ENCODE peak calls at places on chromosome X, in ten cellular contexts. J, I, M, F, P, K, H, X, N and S are unnamed samples.

GRCh38 chrX:102624105-102624504 is 24.8 kb downstream of the ARMCX5 start:
- DNase-seq in J (no peak), I (no peak), M (no peak), F (peak), P (no peak), K (no peak), H (no peak), X (no peak), N (no peak), S (no peak)

GRCh38 chrX:133401539-133401938 is 13.8 kb downstream of the GPC4 start:
- DNase-seq in J (no peak), I (no peak), M (no peak), F (no peak), P (no peak), K (no peak), H (no peak), X (no peak), N (no peak), S (no peak)

GRCh38 chrX:1661048-1661921 is 46.4 kb downstream of the ASMT start:
- DNase-seq in J (no peak), I (peak), M (peak), F (no peak), P (peak), K (peak), H (peak), X (peak), N (no peak), S (peak)

GRCh38 chrX:142156567-142156966 is 48.5 kb downstream of the MAGEC2 start:
- DNase-seq in J (no peak), I (no peak), M (no peak), F (no peak), P (no peak), K (no peak), H (no peak), X (no peak), N (no peak), S (no peak)

GRCh38 chrX:103155201-103155600 is 59.7 kb upstream of the BEX4 start:
- DNase-seq in J (no peak), I (no peak), M (no peak), F (no peak), P (peak), K (no peak), H (no peak), X (no peak), N (no peak), S (no peak)

GRCh38 chrX:65667503-65668355 is at the start of gene MSN:
- DNase-seq in J (no peak), I (peak), M (peak), F (peak), P (no peak), K (no peak), H (no peak), X (peak), N (peak), S (peak)

GRCh38 chrX:139640259-139640658 is 67.7 kb downstream of the MCF2 start:
- DNase-seq in J (no peak), I (no peak), M (no peak), F (no peak), P (no peak), K (no peak), H (no peak), X (no peak), N (no peak), S (no peak)

GRCh38 chrX:155086202-155086840 is 15.0 kb downstream of the BRCC3 start:
- DNase-seq in J (no peak), I (no peak), M (peak), F (peak), P (no peak), K (peak), H (peak), X (peak), N (peak), S (peak)

GRCh38 chrX:20472148-20472547 is 205.4 kb upstream of the RPS6KA3 start:
- DNase-seq in J (no peak), I (no peak), M (no peak), F (no peak), P (no peak), K (no peak), H (no peak), X (no peak), N (no peak), S (no peak)

GRCh38 chrX:54825716-54826428 is 18.3 kb downstream of the MAGED2 start:
- DNase-seq in J (no peak), I (no peak), M (peak), F (no peak), P (no peak), K (no peak), H (no peak), X (no peak), N (no peak), S (no peak)
- TF ChIP-seq CTCF in J (no peak), I (peak), M (no peak), F (no peak), P (no peak), K (peak), H (peak), X (no peak), N (no peak), S (no peak)

GRCh38 chrX:149641832-149642231 is 10.2 kb upstream of the TMEM185A start:
- DNase-seq in J (no peak), I (no peak), M (no peak), F (no peak), P (no peak), K (no peak), H (no peak), X (no peak), N (no peak), S (no peak)
- TF ChIP-seq CTCF in J (no peak), I (no peak), M (no peak), F (no peak), P (no peak), K (no peak), H (no peak), X (no peak), N (no peak), S (no peak)

DNA sequence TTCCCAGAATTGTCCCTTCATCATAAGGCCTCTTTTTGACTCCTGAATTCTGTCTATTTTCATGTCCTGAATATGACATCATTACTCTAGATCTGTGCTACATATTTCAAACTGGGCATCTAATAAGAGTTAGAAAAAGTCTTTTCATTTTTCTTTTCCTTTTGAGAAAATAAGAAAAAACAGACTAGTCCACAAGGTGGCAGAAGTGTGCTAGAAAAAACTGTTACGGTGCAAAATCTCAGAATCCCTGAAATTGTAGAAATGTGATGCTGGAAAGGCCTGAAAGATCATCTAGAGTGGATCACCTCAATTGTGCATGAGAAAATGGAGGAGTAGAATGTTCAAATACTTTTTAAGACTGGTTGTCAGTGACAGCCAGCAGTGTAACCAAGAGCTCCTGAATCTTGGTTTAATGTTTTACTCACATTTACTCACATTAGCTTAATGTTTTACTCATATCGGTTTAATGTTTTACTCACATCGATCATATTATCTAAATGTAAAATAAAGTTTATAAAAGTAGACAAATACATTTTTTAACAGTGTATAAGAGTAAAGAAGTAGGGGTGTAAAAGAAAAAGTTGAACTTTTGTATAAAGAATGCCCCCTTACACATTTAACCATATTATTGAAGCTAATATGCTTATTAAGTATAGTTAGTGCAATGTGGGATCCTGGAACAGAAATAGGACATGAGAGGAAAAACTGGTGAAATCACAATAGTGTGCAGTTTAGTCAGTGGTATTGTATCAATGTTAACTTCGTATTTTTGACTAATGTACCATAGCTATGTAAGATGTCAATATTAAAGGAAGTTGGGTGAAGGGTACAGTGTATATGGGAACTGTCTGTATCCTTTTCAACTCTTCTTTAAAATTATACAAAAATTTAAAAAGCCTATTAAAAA is 15.2 kb downstream of the ASB11 start:
- DNase-seq in J (no peak), I (no peak), M (no peak), F (no peak), P (no peak), K (no peak), H (peak), X (peak), N (peak), S (no peak)
- TF ChIP-seq CTCF in J (peak), I (peak), M (peak), F (peak), P (no peak), K (peak), H (peak), X (peak), N (peak), S (no peak)

GRCh38 chrX:153473126-153473525 is 2.8 kb upstream of the HAUS7 start:
- DNase-seq in J (no peak), I (no peak), M (no peak), F (no peak), P (no peak), K (no peak), H (no peak), X (no peak), N (no peak), S (no peak)
- TF ChIP-seq CTCF in J (no peak), I (no peak), M (no peak), F (no peak), P (no peak), K (no peak), H (no peak), X (no peak), N (no peak), S (no peak)